ENCODE peak calls at places on chromosomes 13 and 19, in six cellular contexts. O is activated CD4-positive, alpha-beta memory T cell treated with anti-CD3 and anti-CD28 coated beads, Interleukin-2, amount 10 ng/mL, durations not matched to agents 7 days and 5 days; D is psoas muscle; H is effector CD4-positive, alpha-beta T cell; J is activated T-cell treated with anti-CD3 and anti-CD28 coated beads for 1 hour; Y is AG09319. T is an unnamed sample.

GRCh38 chr13:85616275-85616674 is 182.9 kb downstream of the SLITRK6 start:
- DNase-seq in O (no peak), D (no peak), H (no peak), J (no peak), Y (no peak), T (no peak)

GRCh38 chr13:113209336-113209879 is at the start of gene CUL4A:
- DNase-seq in O (peak; percentile 82), D (peak; percentile 84), H (peak; percentile 54), J (peak; percentile 64), Y (no peak), T (peak; percentile 83)

GRCh38 chr13:74097116-74097515 is 37.1 kb downstream of the KLF12 start:
- DNase-seq in O (no peak), D (no peak), H (no peak), J (no peak), Y (no peak), T (no peak)

GRCh38 chr19:29832801-29833200 is 21.0 kb downstream of the CCNE1 start:
- DNase-seq in O (no peak), D (no peak), H (no peak), J (no peak), Y (no peak), T (no peak)

GRCh38 chr13:30338331-30338851 is 31.0 kb upstream of the KATNAL1 start:
- DNase-seq in O (no peak), D (no peak), H (no peak), J (no peak), Y (no peak), T (no peak)

GRCh38 chr13:104805346-104805745 is 1730.1 kb downstream of the EFNB2 start:
- DNase-seq in O (no peak), D (no peak), H (no peak), J (no peak), Y (no peak), T (no peak)

GRCh38 chr13:48233886-48234488 is 981 bp downstream of the ITM2B start:
- DNase-seq in O (no peak), D (no peak), H (no peak), J (no peak), Y (no peak), T (no peak)

GRCh38 chr19:39412867-39413268 is 399 bp downstream of the PLEKHG2 start:
- DNase-seq in O (no peak), D (no peak), H (no peak), J (no peak), Y (no peak), T (no peak)

GRCh38 chr19:28324275-28325060 is 888.5 kb downstream of the UQCRFS1 start:
- DNase-seq in O (no peak), D (no peak), H (no peak), J (no peak), Y (no peak), T (no peak)

GRCh38 chr19:7679017-7679720 is 1.5 kb upstream of the TRAPPC5 start:
- DNase-seq in O (peak; percentile 71), D (no peak), H (peak; percentile 60), J (peak; percentile 53), Y (no peak), T (no peak)

GRCh38 chr19:31570718-31571117 is 221.5 kb upstream of the TSHZ3 start:
- DNase-seq in O (no peak), D (no peak), H (no peak), J (no peak), Y (no peak), T (no peak)

GRCh38 chr19:29404951-29405727 is 120.7 kb upstream of the VSTM2B start:
- DNase-seq in O (no peak), D (no peak), H (no peak), J (no peak), Y (no peak), T (no peak)

GRCh38 chr13:70034280-70034679 is 73.3 kb upstream of the ATXN8OS start:
- DNase-seq in O (no peak), D (no peak), H (no peak), J (no peak), Y (no peak), T (no peak)

T was measured in left cardiac atrium.